ENCODE peak calls at places on chromosome 20, in six cellular contexts. K, O, F, P, G and H are unnamed samples.
A peak's percentile ranks its signal among the peaks of the same experiment; 100 is the strongest.

GRCh38 chr20:949717-950116 is 33.6 kb upstream of the ANGPT4 start:
- DNase-seq in K (peak; percentile 68), P (no peak), O (no peak), G (no peak), F (no peak), H (no peak)

GRCh38 chr20:47487175-47487917 is 14.3 kb upstream of the NCOA3 start:
- DNase-seq in F (no peak), P (no peak), G (no peak), K (no peak), O (peak; percentile 33), H (no peak)

GRCh38 chr20:44071526-44072111 is 115.4 kb downstream of the JPH2 start:
- DNase-seq in F (no peak), K (peak; percentile 71), P (no peak), G (no peak), O (no peak), H (no peak)

GRCh38 chr20:9141070-9141469 is 72.2 kb downstream of the PLCB4 start:
- DNase-seq in P (no peak), K (no peak), F (no peak), G (no peak), O (no peak), H (no peak)

GRCh38 chr20:36887779-36888133 is 11.8 kb downstream of the TLDC2 start:
- DNase-seq in F (no peak), K (no peak), P (no peak), G (no peak), O (no peak), H (no peak)

GRCh38 chr20:38951611-38952010 is 10.5 kb upstream of the DHX35 start:
- DNase-seq in F (no peak), P (no peak), G (no peak), O (no peak), K (no peak), H (no peak)

GRCh38 chr20:39853664-39854063 is 835.4 kb downstream of the MAFB start:
- DNase-seq in P (no peak), O (no peak), K (no peak), F (no peak), G (no peak), H (peak; percentile 29)

GRCh38 chr20:10306440-10307358 is 88.1 kb downstream of the SNAP25 start:
- DNase-seq in G (no peak), K (no peak), F (no peak), O (no peak), P (no peak), H (peak; percentile 25)

GRCh38 chr20:36830791-36831691 is 44.9 kb upstream of the TLDC2 start:
- DNase-seq in P (peak; percentile 61), O (no peak), F (no peak), K (no peak), G (no peak), H (peak; percentile 32)

GRCh38 chr20:15056231-15056630 is 718.8 kb upstream of the FLRT3 start:
- DNase-seq in O (no peak), G (no peak), P (no peak), F (no peak), K (no peak), H (no peak)

GRCh38 chr20:4014031-4014474 is 1.3 kb downstream of the RNF24 start:
- DNase-seq in P (peak; percentile 21), O (peak; percentile 68), K (no peak), G (peak; percentile 93), F (peak; percentile 83), H (no peak)

GRCh38 chr20:63061701-63062100 is 54.9 kb upstream of the BHLHE23 start:
- DNase-seq in P (no peak), G (no peak), K (peak; percentile 21), O (no peak), F (no peak), H (no peak)

GRCh38 chr20:32355417-32355841 is 2.7 kb upstream of the ASXL1 start:
- DNase-seq in P (no peak), G (no peak), F (no peak), K (no peak), O (no peak), H (no peak)

GRCh38 chr20:61979701-61980635 is 85.7 kb downstream of the TAF4 start:
- DNase-seq in K (no peak), G (no peak), P (no peak), O (no peak), F (no peak), H (no peak)

GRCh38 chr20:20137851-20138250 is 85.5 kb downstream of the CFAP61 start:
- DNase-seq in K (no peak), G (no peak), F (no peak), O (no peak), P (no peak), H (no peak)

GRCh38 chr20:49381558-49382493 is 100.6 kb downstream of the KCNB1 start:
- DNase-seq in O (peak; percentile 61), G (peak; percentile 91), K (peak; percentile 93), F (peak; percentile 87), P (peak; percentile 89), H (peak; percentile 71)

GRCh38 chr20:46835418-46835817 is 59.2 kb upstream of the EYA2 start:
- DNase-seq in O (no peak), G (no peak), P (no peak), F (no peak), K (no peak), H (no peak)

GRCh38 chr20:19934792-19935491 is 82.2 kb upstream of the NAA20 start:
- DNase-seq in O (peak; percentile 75), P (no peak), G (peak; percentile 63), K (peak; percentile 92), F (peak; percentile 91), H (no peak)

DNA sequence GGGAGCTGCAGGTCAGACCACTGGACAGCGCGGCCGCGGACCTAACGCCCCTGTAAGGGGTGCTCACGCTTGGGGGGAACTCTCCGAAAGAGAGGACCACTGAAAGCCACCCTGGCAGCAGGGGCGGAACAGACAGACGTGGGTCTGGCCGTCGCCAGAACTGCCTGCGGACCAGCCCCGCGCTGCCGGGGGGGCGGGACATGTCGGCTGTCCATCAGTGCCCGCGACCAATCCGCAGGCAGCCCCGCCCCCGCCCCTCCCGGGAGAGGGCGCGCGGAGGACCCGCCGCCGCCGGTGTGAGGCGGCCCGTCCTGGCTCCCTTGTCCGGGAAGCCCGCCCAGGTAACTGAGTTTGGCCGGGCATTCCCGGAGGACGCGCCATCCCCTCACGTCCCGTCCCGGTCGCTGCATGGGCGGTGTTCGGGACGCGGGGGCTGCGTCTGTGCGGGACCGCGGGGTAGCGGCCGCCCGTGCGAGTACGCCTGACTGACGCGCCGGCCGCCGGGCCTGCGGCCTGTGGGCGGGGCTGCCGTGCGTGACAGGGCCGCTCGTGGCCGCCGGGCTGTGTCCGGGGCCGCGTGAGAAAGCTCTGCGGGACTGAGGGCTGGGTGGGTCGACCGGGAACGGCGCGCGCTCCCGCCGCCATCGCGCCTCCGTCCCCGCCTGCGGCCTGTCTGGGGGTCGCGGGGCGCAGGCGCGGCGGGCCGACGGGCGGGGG is 490 bp upstream of the PLCG1 start:
- DNase-seq in G (peak; percentile 90), F (peak; percentile 88), K (peak; percentile 97), O (peak; percentile 94), P (peak; percentile 89), H (peak; percentile 86)
- TF ChIP-seq POLR2A in G (peak; percentile 84), F (peak; percentile 69), K (peak; percentile 38), O (peak; percentile 76), P (peak; percentile 82), H (peak; percentile 59)

GRCh38 chr20:53931597-53931996 is 138.8 kb downstream of the BCAS1 start:
- DNase-seq in O (no peak), F (no peak), G (no peak), K (no peak), P (no peak), H (no peak)

GRCh38 chr20:53930651-53931504 is 139.5 kb downstream of the BCAS1 start:
- DNase-seq in O (no peak), K (no peak), F (no peak), G (no peak), P (no peak), H (no peak)

GRCh38 chr20:53935353-53936084 is 134.9 kb downstream of the BCAS1 start:
- DNase-seq in O (no peak), G (no peak), P (no peak), K (no peak), F (no peak), H (no peak)

GRCh38 chr20:53934421-53935352 is 135.7 kb downstream of the BCAS1 start:
- DNase-seq in P (peak; percentile 64), K (no peak), O (no peak), F (no peak), G (no peak), H (no peak)

GRCh38 chr20:53933232-53933846 is 137.1 kb downstream of the BCAS1 start:
- DNase-seq in F (no peak), K (no peak), O (no peak), P (no peak), G (no peak), H (no peak)
- TF ChIP-seq POLR2A in F (no peak), K (no peak), O (no peak), P (no peak), G (no peak), H (no peak)

DNA sequence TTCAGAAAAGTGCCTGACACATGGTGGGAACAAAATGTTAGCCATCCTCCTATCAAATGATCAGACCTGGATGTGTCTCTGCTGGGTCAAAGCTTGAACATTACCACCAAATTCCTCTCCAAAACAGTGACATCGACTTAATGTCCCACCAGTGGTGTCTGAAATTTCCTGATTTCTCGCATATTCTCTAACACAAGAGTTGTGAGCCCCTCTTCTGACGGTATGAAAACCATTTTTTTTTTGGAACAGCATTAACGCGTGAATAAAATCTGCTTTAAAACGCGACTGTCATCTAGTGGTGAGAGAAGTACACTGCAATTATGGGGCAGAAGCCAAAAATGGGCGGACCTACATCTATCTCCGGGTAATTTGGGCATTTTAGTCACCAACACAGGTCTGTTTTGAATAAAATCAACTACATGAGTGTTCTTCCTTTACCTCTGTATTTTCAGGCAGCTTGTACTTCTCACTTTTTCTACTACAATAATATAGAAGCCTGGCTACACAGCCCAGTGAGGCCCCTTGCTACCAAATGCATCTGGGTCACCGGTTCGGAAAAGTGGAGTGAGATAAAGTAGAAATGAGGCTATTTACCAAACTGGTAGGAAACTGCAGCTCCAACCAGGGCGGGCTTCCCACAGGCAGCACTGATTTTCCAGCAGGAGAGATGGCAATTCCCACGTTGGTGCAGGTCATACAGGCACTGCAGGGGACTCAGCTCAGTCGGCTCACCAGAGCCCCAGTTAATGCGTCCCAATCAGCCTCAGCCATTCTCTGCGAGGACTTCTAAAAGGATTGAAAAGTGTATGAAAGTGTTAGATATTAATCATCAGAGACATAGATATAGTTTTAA is 27.4 kb downstream of the MGME1 start:
- DNase-seq in O (no peak), G (peak; percentile 31), P (peak; percentile 40), K (no peak), F (no peak), H (peak; percentile 33)
- TF ChIP-seq POLR2A in O (no peak), G (no peak), P (no peak), K (no peak), F (no peak), H (no peak)

DNA sequence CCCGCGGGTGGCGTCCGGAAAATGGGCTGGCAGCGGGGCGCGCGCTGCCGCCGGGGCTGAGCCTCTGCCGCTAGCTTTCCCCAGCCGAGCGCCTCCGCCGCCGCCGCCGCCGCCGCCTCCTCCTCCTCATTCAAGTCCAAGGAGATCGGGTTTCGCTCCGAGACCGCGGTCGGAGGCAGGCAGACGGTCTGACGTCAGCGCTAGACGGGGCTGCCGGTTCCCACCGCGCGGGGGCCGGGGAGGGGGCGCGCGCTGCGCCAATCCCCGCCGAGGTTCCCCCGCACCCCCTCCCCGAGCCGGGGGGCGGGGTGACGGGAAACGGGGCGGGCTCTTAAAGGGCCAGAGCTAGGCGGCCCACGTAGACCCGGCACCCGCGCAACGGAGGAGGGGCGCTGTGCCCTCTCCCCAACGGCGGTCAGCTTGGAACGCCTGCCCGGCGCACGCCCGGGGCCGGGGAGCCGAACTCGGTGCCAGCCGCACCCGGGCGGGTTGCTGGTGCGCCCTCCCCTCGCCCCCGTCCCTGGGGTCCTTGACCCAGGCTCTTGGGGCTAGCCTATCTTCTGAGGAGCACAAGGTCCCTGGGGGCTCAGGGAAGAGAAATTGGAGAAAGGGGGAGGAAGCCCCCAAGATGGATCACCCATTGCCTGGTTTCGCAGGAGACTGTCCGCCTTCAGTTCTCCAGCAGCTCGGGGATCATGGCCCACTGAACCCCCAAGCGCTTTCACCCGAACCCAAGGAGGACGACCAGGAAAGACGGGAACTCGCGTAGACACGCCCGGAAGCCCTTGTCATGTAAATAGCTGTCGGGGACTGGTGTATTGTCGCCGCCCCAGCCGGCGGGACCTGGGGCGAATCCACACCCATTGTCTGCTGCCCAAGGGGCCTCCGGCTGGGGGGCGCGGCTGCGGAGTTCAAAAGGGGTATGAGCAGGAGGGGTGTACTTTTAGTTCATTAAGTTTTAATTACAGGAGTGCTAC is at the start of gene PMEPA1:
- DNase-seq in G (peak; percentile 95), O (peak; percentile 95), K (peak; percentile 98), P (peak; percentile 95), F (peak; percentile 95), H (peak; percentile 93)
- TF ChIP-seq POLR2A in G (peak; percentile 95), O (peak; percentile 66), K (no peak), P (peak; percentile 83), F (peak; percentile 63), H (peak; percentile 77)